ENCODE peak calls at places on chromosomes 11 and 22, in four cellular contexts. K is GM12878, P is HepG2, B is H1. V is an unnamed sample.

GRCh38 chr11:86722041-86722440 is 49.6 kb upstream of the ME3 start:
- DNase-seq in K (no peak), P (no peak), B (no peak), V (no peak)

GRCh38 chr11:132024587-132025295 is 654.3 kb downstream of the NTM start:
- DNase-seq in K (peak), P (no peak), B (no peak), V (no peak)

GRCh38 chr22:32996702-32997101 is 61.5 kb downstream of the SYN3 start:
- DNase-seq in K (no peak), P (no peak), B (peak), V (no peak)

GRCh38 chr22:25492950-25493790 is 71.3 kb upstream of the GRK3 start:
- DNase-seq in K (no peak), P (no peak), B (no peak), V (no peak)

GRCh38 chr11:23226331-23226909 is 366.1 kb upstream of the CCDC179 start:
- DNase-seq in K (no peak), P (no peak), B (no peak), V (no peak)

GRCh38 chr11:67301951-67302516 is 1.3 kb upstream of the SSH3 start:
- DNase-seq in K (no peak), P (no peak), B (peak), V (no peak)

GRCh38 chr11:95299078-95299611 is 68.1 kb upstream of the SESN3 start:
- DNase-seq in K (no peak), P (no peak), B (no peak), V (no peak)

GRCh38 chr11:7520981-7521487 is 7.2 kb downstream of the PPFIBP2 start:
- DNase-seq in K (no peak), P (no peak), B (no peak), V (no peak)

GRCh38 chr11:296206-296975 is 2.9 kb downstream of the IFITM5 start:
- DNase-seq in K (no peak), P (no peak), B (no peak), V (no peak)

GRCh38 chr11:74171630-74172465 is 759 bp downstream of the PPME1 start:
- DNase-seq in K (no peak), P (no peak), B (no peak), V (no peak)

GRCh38 chr22:39155421-39155820 is 2.9 kb upstream of the CBX7 start:
- DNase-seq in K (no peak), P (no peak), B (no peak), V (no peak)

GRCh38 chr11:111206472-111206871 is 39.1 kb upstream of the POU2AF2 start:
- DNase-seq in K (no peak), P (no peak), B (no peak), V (no peak)

GRCh38 chr11:112229746-112230433 is 3.7 kb downstream of the PTS start:
- DNase-seq in K (no peak), P (no peak), B (no peak), V (no peak)

GRCh38 chr11:66701432-66702240 is 23.9 kb upstream of the RBM4B start:
- DNase-seq in K (no peak), P (peak), B (no peak), V (peak)

GRCh38 chr11:9040410-9040809 is 36.6 kb upstream of the NRIP3 start:
- DNase-seq in K (no peak), P (no peak), B (no peak), V (no peak)

GRCh38 chr11:65646288-65646734 is 8.4 kb downstream of the SIPA1 start:
- DNase-seq in K (no peak), P (no peak), B (no peak), V (no peak)

GRCh38 chr11:60170566-60170965 is 12.3 kb downstream of the MS4A6A start:
- DNase-seq in K (no peak), P (no peak), B (no peak), V (no peak)

GRCh38 chr11:4704054-4704789 is at the start of gene MMP26:
- DNase-seq in K (no peak), P (no peak), B (peak), V (no peak)

GRCh38 chr11:13717331-13717730 is 48.9 kb downstream of the FAR1 start:
- DNase-seq in K (no peak), P (no peak), B (no peak), V (no peak)

GRCh38 chr22:29043906-29044575 is 17.6 kb downstream of the C22orf31 start:
- DNase-seq in K (no peak), P (no peak), B (no peak), V (no peak)

GRCh38 chr22:24726848-24727217 is 47.7 kb downstream of the PIWIL3 start:
- DNase-seq in K (no peak), P (no peak), B (no peak), V (no peak)

GRCh38 chr11:77075425-77075905 is 8.7 kb downstream of the CAPN5 start:
- DNase-seq in K (no peak), P (no peak), B (no peak), V (no peak)

GRCh38 chr11:125233736-125234275 is 69.3 kb downstream of the PKNOX2 start:
- DNase-seq in K (no peak), P (no peak), B (no peak), V (no peak)

GRCh38 chr11:636511-637332 is at the start of gene DRD4:
- DNase-seq in K (no peak), P (no peak), B (peak), V (no peak)

GRCh38 chr11:131025421-131026126 is 109.3 kb upstream of the SNX19 start:
- DNase-seq in K (peak), P (no peak), B (no peak), V (no peak)

GRCh38 chr22:31757265-31757664 is 3.4 kb downstream of the DEPDC5 start:
- DNase-seq in K (no peak), P (no peak), B (no peak), V (no peak)

GRCh38 chr11:10515418-10515817 is 25.6 kb downstream of the RNF141 start:
- DNase-seq in K (no peak), P (no peak), B (no peak), V (no peak)

GRCh38 chr11:17593466-17594245 is 46.6 kb downstream of the OTOG start:
- DNase-seq in K (no peak), P (no peak), B (peak), V (no peak)

GRCh38 chr11:118531597-118532084 is 649 bp downstream of the TMEM25 start:
- DNase-seq in K (no peak), P (peak), B (no peak), V (no peak)
- TF ChIP-seq CBX5 in K (no peak), P (no peak), B (no peak), V (no peak)

DNA sequence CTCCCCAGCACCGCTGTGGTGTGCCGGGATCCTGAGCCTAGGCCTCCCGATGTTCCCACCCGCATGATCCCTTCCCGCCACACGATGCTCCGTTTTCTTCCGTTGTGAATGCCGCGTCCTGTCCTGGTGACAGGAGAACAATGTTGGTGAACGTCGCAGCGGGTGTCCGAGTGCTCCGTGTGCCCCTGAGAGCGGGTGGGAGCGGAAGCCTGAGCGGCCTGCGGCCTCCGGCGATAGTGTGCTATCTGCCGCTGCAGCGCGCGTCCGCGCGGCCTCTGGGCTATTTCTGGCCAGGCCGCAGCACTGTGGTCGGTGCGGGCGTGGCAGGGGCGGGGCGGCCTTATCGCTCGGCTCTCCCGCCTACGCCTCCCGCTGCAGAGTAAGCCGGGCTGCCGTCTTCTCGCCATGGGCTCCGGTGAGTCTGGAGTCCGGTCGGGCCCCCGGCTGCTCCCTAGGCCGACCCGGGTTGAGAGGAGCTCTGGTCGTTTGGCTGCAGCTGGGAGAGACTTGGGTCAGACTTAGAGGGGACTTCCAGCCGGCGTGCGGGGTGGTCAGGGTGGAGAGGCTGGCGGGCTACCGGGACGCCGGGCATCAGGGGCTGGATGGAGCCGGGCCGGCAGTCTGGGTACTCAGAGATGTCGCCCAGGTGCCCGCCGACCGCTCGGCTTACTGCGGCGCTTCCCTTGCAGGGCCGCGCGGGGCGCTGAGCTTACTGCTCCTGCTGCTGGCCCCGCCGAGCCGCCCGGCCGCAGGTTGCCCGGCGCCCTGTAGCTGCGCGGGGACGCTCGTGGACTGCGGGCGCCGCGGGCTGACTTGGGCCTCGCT is at the start of gene GP1BB:
- DNase-seq in K (no peak), P (no peak), B (peak), V (peak)
- TF ChIP-seq HDAC6 in K (no peak), P (no peak), B (no peak), V (peak)

DNA sequence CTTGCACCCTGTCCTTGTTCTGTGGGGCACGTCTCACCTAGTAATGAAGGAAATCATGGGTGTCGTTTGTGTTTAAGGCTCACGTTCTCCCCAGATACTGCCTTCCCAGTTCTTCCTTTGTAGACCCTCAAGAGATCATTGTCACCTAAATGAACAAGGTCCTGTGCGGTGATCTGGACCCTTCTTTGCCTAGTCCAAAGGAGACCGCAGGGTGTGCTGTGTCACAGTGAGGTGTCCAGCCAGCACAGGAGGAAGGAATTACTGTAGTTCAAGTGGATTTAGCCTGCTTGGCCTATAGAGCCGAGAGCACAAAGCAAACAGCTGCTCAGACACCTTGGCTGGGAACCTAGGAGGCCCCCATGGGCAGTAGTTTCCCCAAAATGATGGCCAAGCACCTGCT is 19.6 kb upstream of the PPFIA1 start:
- DNase-seq in K (no peak), P (no peak), B (no peak), V (no peak)
- H3K4me3 ChIP-seq in K (no peak), P (no peak), B (no peak), V (no peak)

GRCh38 chr11:88531776-88532175 is 194.2 kb upstream of the CTSC start:
- DNase-seq in K (no peak), P (no peak), B (no peak), V (no peak)
- TF ChIP-seq CBX5 in K (no peak), P (no peak), B (no peak), V (no peak)

DNA sequence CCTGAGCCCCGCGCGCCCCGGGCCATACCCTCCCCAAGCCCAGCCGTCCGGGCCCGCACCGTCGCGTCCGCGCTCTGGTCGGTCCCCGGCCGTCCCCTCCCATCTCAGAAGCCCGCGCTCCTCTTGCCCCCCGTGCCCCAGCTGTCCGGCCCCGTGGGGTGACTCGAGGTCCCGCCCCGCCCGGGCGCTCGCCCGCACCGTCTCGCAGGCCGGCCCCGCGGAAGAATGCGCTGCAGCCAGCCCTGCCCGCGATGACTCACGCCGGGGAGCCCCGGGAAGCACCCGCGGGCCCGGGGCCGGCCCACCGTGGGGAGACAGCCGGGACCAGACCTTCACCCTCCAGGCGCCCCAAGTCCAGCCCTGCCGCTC is 275 bp upstream of the PHLDA2 start:
- DNase-seq in K (no peak), P (no peak), B (no peak), V (peak)
- TF ChIP-seq HDAC6 in K (no peak), P (no peak), B (no peak), V (no peak)

GRCh38 chr22:22099833-22100812 is 117.5 kb upstream of the TOP3B start:
- DNase-seq in K (no peak), P (no peak), B (no peak), V (peak)

GRCh38 chr22:22097727-22098228 is 115.2 kb upstream of the TOP3B start:
- DNase-seq in K (no peak), P (no peak), B (no peak), V (peak)

GRCh38 chr22:22103078-22103593 is 120.5 kb upstream of the TOP3B start:
- DNase-seq in K (no peak), P (no peak), B (peak), V (peak)

GRCh38 chr22:22098457-22099193 is 116.0 kb upstream of the TOP3B start:
- DNase-seq in K (peak), P (no peak), B (no peak), V (no peak)

GRCh38 chr22:22099194-22099486 is 116.6 kb upstream of the TOP3B start:
- DNase-seq in K (peak), P (no peak), B (no peak), V (no peak)
- H3K4me3 ChIP-seq in K (peak), P (no peak), B (no peak), V (no peak)

DNA sequence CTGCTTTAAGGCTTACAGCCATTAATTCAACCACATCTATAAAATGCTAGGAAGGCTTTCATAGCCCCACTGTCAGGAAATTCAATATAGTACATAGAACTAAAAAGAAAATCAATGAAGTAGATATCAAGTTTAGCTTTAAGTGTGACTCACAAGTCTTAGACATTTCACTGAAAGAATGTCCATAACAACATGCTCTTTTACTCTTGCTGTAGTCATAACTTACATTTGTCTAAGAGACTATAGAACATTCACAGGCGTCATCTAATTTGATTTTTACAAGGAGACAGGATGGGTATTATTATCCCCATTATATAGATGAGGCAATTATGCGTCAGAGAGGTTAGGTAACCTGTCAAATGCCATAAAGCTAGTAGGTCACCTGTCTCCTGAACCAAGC is 37.0 kb downstream of the BDNF start:
- DNase-seq in K (no peak), P (no peak), B (no peak), V (no peak)
- TF ChIP-seq CBX5 in K (no peak), P (no peak), B (no peak), V (no peak)

DNA sequence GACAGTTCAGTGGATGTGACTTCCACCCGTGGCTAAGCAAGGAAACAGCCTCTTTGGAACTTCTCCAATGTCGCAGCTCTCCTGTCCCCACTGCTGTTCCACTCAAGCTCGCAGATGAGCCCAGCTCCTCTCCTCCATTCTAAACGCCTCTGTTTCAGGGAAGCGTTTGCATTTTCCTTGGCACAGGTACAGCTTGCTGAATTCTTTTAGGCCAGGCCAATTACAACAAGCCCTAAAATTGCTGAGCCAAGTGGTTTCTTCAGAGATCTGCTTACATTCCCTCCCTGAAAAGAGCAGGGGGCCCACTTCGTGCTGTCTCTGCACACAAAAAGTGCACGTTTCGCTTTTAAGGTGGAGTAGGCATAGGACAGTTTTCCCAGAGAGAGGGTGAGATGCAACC is 91.5 kb upstream of the BLID start:
- DNase-seq in K (no peak), P (no peak), B (no peak), V (no peak)
- TF ChIP-seq HDAC6 in K (no peak), P (no peak), B (no peak), V (no peak)